ENCODE peak calls at places on chromosomes 11 and 22, in six cellular contexts. G, N, K, Y, V and I are unnamed samples.

GRCh38 chr11:44484211-44484610 is 81.3 kb upstream of the CD82 start:
- DNase-seq in G (no peak), N (no peak), K (peak; percentile 26), Y (no peak), V (no peak), I (no peak)

GRCh38 chr22:25987948-25988347 is 181.3 kb upstream of the SEZ6L start:
- DNase-seq in G (no peak), N (no peak), K (no peak), Y (no peak), V (no peak), I (no peak)

GRCh38 chr11:125457814-125458343 is 38.2 kb downstream of the FEZ1 start:
- DNase-seq in G (no peak), N (peak; percentile 55), K (no peak), Y (peak; percentile 80), V (no peak), I (peak; percentile 76)

GRCh38 chr11:68385128-68385527 is 72.7 kb downstream of the LRP5 start:
- DNase-seq in G (no peak), N (no peak), K (no peak), Y (no peak), V (no peak), I (no peak)

GRCh38 chr11:76206327-76207081 is at the start of gene WNT11:
- DNase-seq in G (peak; percentile 66), N (peak; percentile 70), K (peak; percentile 40), Y (peak; percentile 12), V (peak; percentile 61), I (peak; percentile 37)

GRCh38 chr11:19786644-19787043 is 74.0 kb downstream of the NAV2 start:
- DNase-seq in G (no peak), N (no peak), K (no peak), Y (no peak), V (no peak), I (no peak)

GRCh38 chr11:62443390-62444201 is 24.8 kb downstream of the SCGB1A1 start:
- DNase-seq in G (no peak), N (peak; percentile 70), K (no peak), Y (no peak), V (no peak), I (no peak)

GRCh38 chr22:19516378-19517170 is 7.6 kb downstream of the CLDN5 start:
- DNase-seq in G (no peak), N (no peak), K (no peak), Y (no peak), V (no peak), I (no peak)

GRCh38 chr11:88188251-88189030 is 13.2 kb upstream of the RAB38 start:
- DNase-seq in G (no peak), N (no peak), K (no peak), Y (no peak), V (no peak), I (no peak)

GRCh38 chr11:73856001-73856663 is 20.5 kb downstream of the COA4 start:
- DNase-seq in G (no peak), N (no peak), K (no peak), Y (no peak), V (no peak), I (no peak)

GRCh38 chr11:69896250-69896649 is 77.0 kb upstream of the FGF3 start:
- DNase-seq in G (no peak), N (no peak), K (no peak), Y (no peak), V (no peak), I (no peak)

GRCh38 chr11:106950067-106950491 is 68.2 kb downstream of the GUCY1A2 start:
- DNase-seq in G (no peak), N (no peak), K (no peak), Y (no peak), V (no peak), I (no peak)

GRCh38 chr22:18119409-18120110 is 9.0 kb downstream of the TUBA8 start:
- DNase-seq in G (no peak), N (peak; percentile 69), K (no peak), Y (no peak), V (no peak), I (no peak)

GRCh38 chr11:112106070-112106469 is 19.4 kb downstream of the SDHD start:
- DNase-seq in G (no peak), N (no peak), K (no peak), Y (no peak), V (no peak), I (no peak)

GRCh38 chr22:27711756-27712155 is 89.8 kb downstream of the MN1 start:
- DNase-seq in G (no peak), N (no peak), K (no peak), Y (no peak), V (no peak), I (no peak)

GRCh38 chr22:37304595-37305343 is 22.5 kb downstream of the CYTH4 start:
- DNase-seq in G (no peak), N (no peak), K (no peak), Y (peak; percentile 69), V (no peak), I (no peak)

GRCh38 chr11:11540157-11540556 is 81.6 kb downstream of the GALNT18 start:
- DNase-seq in G (no peak), N (no peak), K (no peak), Y (no peak), V (no peak), I (no peak)

GRCh38 chr11:123321641-123322040 is 108.4 kb upstream of the GRAMD1B start:
- DNase-seq in G (no peak), N (no peak), K (no peak), Y (no peak), V (no peak), I (no peak)

GRCh38 chr22:38016182-38017078 is 32.1 kb upstream of the SOX10 start:
- DNase-seq in G (peak; percentile 66), N (no peak), K (no peak), Y (no peak), V (peak; percentile 75), I (peak; percentile 93)

GRCh38 chr11:37110383-37110782 is 512.3 kb upstream of the RAG2 start:
- DNase-seq in G (no peak), N (no peak), K (no peak), Y (no peak), V (no peak), I (no peak)

GRCh38 chr11:63534895-63535461 is 1.6 kb upstream of the PLAAT4 start:
- DNase-seq in G (no peak), N (no peak), K (no peak), Y (no peak), V (no peak), I (no peak)

GRCh38 chr22:44955102-44955501 is 54.7 kb downstream of the PHF21B start:
- DNase-seq in G (no peak), N (no peak), K (no peak), Y (no peak), V (no peak), I (no peak)
- TF ChIP-seq CTCF in G (no peak), N (no peak), K (no peak), Y (no peak), V (no peak), I (no peak)

GRCh38 chr22:50292643-50293440 is 14.6 kb downstream of the PLXNB2 start:
- DNase-seq in G (no peak), N (no peak), K (no peak), Y (no peak), V (no peak), I (no peak)
- H3K4me3 ChIP-seq in G (no peak overlapping the region), N (peak overlapping the region; percentile 38), K (peak overlapping the region; percentile 35), Y (peak overlapping the region; percentile 22), V (peak overlapping the region; percentile 22), I (no peak overlapping the region)

GRCh38 chr11:10236850-10237249 is 57.2 kb downstream of the SBF2 start:
- DNase-seq in G (no peak), N (no peak), K (no peak), Y (no peak), V (no peak), I (no peak)

GRCh38 chr11:10233581-10233980 is 60.4 kb downstream of the SBF2 start:
- DNase-seq in G (no peak), N (no peak), K (no peak), Y (peak; percentile 80), V (no peak), I (no peak)
- H3K27ac ChIP-seq in G (no peak overlapping the region), N (no peak overlapping the region), K (no peak overlapping the region), Y (peak overlapping the region; percentile 48), V (no peak overlapping the region), I (no peak overlapping the region)

GRCh38 chr11:81707881-81708280 is 1025.8 kb downstream of the FAM181B start:
- DNase-seq in G (no peak), N (no peak), K (no peak), Y (no peak), V (no peak), I (no peak)
- TF ChIP-seq CTCF in G (no peak), N (no peak), K (no peak), Y (peak; percentile 49), V (no peak), I (no peak)